ENCODE peak calls at places on chromosomes 13 and 19, in four cellular contexts. N is HepG2, T is K562, Q is GM12878. S is an unnamed sample.

GRCh38 chr19:33914599-33914998 is 117.9 kb downstream of the KCTD15 start:
- DNase-seq in N (no peak), T (no peak), Q (no peak), S (no peak)

GRCh38 chr19:30170081-30170480 is 202.1 kb upstream of the ZNF536 start:
- DNase-seq in N (no peak), T (no peak), Q (no peak), S (no peak)

GRCh38 chr19:33492090-33492489 is 29.5 kb downstream of the PEPD start:
- DNase-seq in N (no peak), T (no peak), Q (no peak), S (no peak)

GRCh38 chr19:40129425-40129824 is 38.7 kb upstream of the ZNF780A start:
- DNase-seq in N (no peak), T (no peak), Q (no peak), S (no peak)

GRCh38 chr13:105991622-105992254 is 543.7 kb downstream of the EFNB2 start:
- DNase-seq in N (no peak), T (no peak), Q (no peak), S (no peak)

GRCh38 chr19:16365300-16365996 is 40.8 kb downstream of the KLF2 start:
- DNase-seq in N (no peak), T (no peak), Q (no peak), S (no peak)

GRCh38 chr13:112725346-112726017 is 35.6 kb downstream of the ATP11A start:
- DNase-seq in N (no peak), T (no peak), Q (peak; percentile 24), S (no peak)

GRCh38 chr19:12952488-12953455 is 4.3 kb downstream of the GADD45GIP1 start:
- DNase-seq in N (no peak), T (no peak), Q (no peak), S (no peak)

GRCh38 chr13:100235311-100235901 is 146.5 kb downstream of the PCCA start:
- DNase-seq in N (peak; percentile 60), T (peak; percentile 25), Q (no peak), S (peak; percentile 40)

GRCh38 chr19:39411006-39411831 is 1.2 kb upstream of the PLEKHG2 start:
- DNase-seq in N (peak; percentile 88), T (no peak), Q (no peak), S (no peak)

GRCh38 chr13:47038196-47038595 is 141.3 kb upstream of the HTR2A start:
- DNase-seq in N (no peak), T (no peak), Q (no peak), S (no peak)

GRCh38 chr19:39301562-39301961 is 5.4 kb downstream of the IFNL1 start:
- DNase-seq in N (no peak), T (no peak), Q (no peak), S (no peak)

GRCh38 chr19:41288898-41289505 is 21.0 kb upstream of the CCDC97 start:
- DNase-seq in N (no peak), T (no peak), Q (no peak), S (no peak)

GRCh38 chr19:58511353-58512208 is at the start of gene SLC27A5:
- DNase-seq in N (peak; percentile 91), T (no peak), Q (no peak), S (no peak)

GRCh38 chr13:80374453-80374852 is 33.5 kb upstream of the SPRY2 start:
- DNase-seq in N (no peak), T (no peak), Q (no peak), S (no peak)

GRCh38 chr19:45547965-45548609 is 36.5 kb downstream of the OPA3 start:
- DNase-seq in N (no peak), T (no peak), Q (no peak), S (peak; percentile 22)

GRCh38 chr13:21987793-21988192 is 316.9 kb downstream of the FGF9 start:
- DNase-seq in N (no peak), T (peak; percentile 14), Q (no peak), S (no peak)

GRCh38 chr13:111505175-111505777 is 184.8 kb downstream of the TEX29 start:
- DNase-seq in N (peak; percentile 12), T (peak; percentile 58), Q (no peak), S (peak; percentile 60)

GRCh38 chr13:113209880-113210421 is 538 bp downstream of the CUL4A start:
- DNase-seq in N (peak; percentile 32), T (peak; percentile 21), Q (no peak), S (peak; percentile 13)

GRCh38 chr13:98432638-98433037 is 144.3 kb downstream of the STK24 start:
- DNase-seq in N (no peak), T (no peak), Q (no peak), S (no peak)

GRCh38 chr13:70098669-70099068 is 9.0 kb upstream of the ATXN8OS start:
- DNase-seq in N (no peak), T (no peak), Q (no peak), S (no peak)

GRCh38 chr19:57302020-57302465 is 18.2 kb upstream of the ZNF543 start:
- DNase-seq in N (no peak), T (no peak), Q (no peak), S (no peak)

GRCh38 chr13:111316161-111316730 is 4.2 kb upstream of the TEX29 start:
- DNase-seq in N (no peak), T (no peak), Q (no peak), S (no peak)

GRCh38 chr13:44523176-44524017 is 52.7 kb downstream of the TSC22D1 start:
- DNase-seq in N (peak; percentile 67), T (peak; percentile 5), Q (peak; percentile 7), S (no peak)

GRCh38 chr19:47651691-47652090 is 42.8 kb downstream of the BICRA start:
- DNase-seq in N (no peak), T (no peak), Q (no peak), S (no peak)

GRCh38 chr19:41264581-41265375 is 606 bp downstream of the HNRNPUL1 start:
- DNase-seq in N (peak; percentile 46), T (peak; percentile 66), Q (no peak), S (peak; percentile 17)

GRCh38 chr13:72456486-72456885 is 270.9 kb downstream of the MZT1 start:
- DNase-seq in N (no peak), T (no peak), Q (no peak), S (no peak)
- TF ChIP-seq TARDBP in N (no peak), T (no peak), Q (no peak), S (no peak)

GRCh38 chr19:42313096-42313839 is at the start of gene TMEM145:
- DNase-seq in N (no peak), T (peak; percentile 85), Q (no peak), S (peak; percentile 81)

GRCh38 chr19:42309686-42310085 is 3.4 kb upstream of the TMEM145 start:
- DNase-seq in N (no peak), T (no peak), Q (no peak), S (no peak)

GRCh38 chr19:42313840-42314755 is 989 bp downstream of the TMEM145 start:
- DNase-seq in N (no peak), T (no peak), Q (no peak), S (no peak)

GRCh38 chr19:42312370-42312769 is 739 bp upstream of the TMEM145 start:
- DNase-seq in N (no peak), T (no peak), Q (no peak), S (no peak)

GRCh38 chr19:42311612-42312160 is 1.4 kb upstream of the TMEM145 start:
- DNase-seq in N (no peak), T (peak; percentile 50), Q (no peak), S (peak; percentile 31)
- TF ChIP-seq TARDBP in N (no peak), T (no peak), Q (no peak), S (no peak)

GRCh38 chr13:53004605-53005004 is 24.0 kb upstream of the OLFM4 start:
- DNase-seq in N (no peak), T (no peak), Q (no peak), S (no peak)

GRCh38 chr13:52998290-52998876 is 30.2 kb upstream of the OLFM4 start:
- DNase-seq in N (no peak), T (no peak), Q (no peak), S (no peak)

GRCh38 chr13:52999093-52999696 is 29.4 kb upstream of the OLFM4 start:
- DNase-seq in N (no peak), T (no peak), Q (no peak), S (no peak)

GRCh38 chr13:53001444-53001843 is 27.2 kb upstream of the OLFM4 start:
- DNase-seq in N (no peak), T (no peak), Q (no peak), S (no peak)

GRCh38 chr13:53001871-53002270 is 26.7 kb upstream of the OLFM4 start:
- DNase-seq in N (no peak), T (no peak), Q (no peak), S (no peak)
- TF ChIP-seq TARDBP in N (no peak), T (no peak), Q (no peak), S (no peak)

DNA sequence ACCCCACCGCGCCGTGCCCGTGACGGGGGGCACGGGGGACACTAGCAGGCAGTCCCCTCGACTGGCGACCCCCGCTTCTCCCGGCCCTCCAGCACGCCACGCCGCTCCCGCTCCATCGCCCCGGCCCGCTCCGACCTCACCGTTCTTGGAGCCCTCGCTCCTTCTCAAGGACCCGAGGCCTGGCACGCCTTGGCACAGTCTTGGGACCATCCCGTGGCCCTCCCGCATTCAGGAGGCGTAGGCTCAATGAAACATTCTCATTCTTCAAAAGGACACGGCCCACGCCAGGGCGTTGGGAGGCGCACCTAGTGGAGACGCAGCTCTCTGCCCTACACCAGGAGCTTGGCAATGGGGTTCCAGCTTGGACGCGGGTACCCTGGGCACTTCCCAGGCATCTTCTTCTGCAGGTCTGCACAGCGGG is 473 bp upstream of the CERS1 start:
- DNase-seq in N (no peak), T (no peak), Q (no peak), S (no peak)
- TF ChIP-seq TARDBP in N (no peak), T (no peak), Q (no peak), S (no peak)

GRCh38 chr19:3268326-3268725 is 43.9 kb downstream of the CELF5 start:
- DNase-seq in N (no peak), T (no peak), Q (no peak), S (no peak)

GRCh38 chr19:3265432-3265831 is 41.0 kb downstream of the CELF5 start:
- DNase-seq in N (no peak), T (no peak), Q (no peak), S (no peak)

GRCh38 chr19:3268763-3269162 is 44.3 kb downstream of the CELF5 start:
- DNase-seq in N (no peak), T (no peak), Q (no peak), S (no peak)

GRCh38 chr19:3266092-3266693 is 41.7 kb downstream of the CELF5 start:
- DNase-seq in N (no peak), T (no peak), Q (no peak), S (no peak)

GRCh38 chr19:3266792-3267469 is 42.5 kb downstream of the CELF5 start:
- DNase-seq in N (no peak), T (no peak), Q (no peak), S (peak; percentile 33)
- TF ChIP-seq TARDBP in N (no peak), T (no peak), Q (no peak), S (no peak)